ENCODE peak calls at places on chromosomes 3 and 15, in five cellular contexts. B, H, P, Z and F are unnamed samples.
A peak's percentile ranks its signal among the peaks of the same experiment; 100 is the strongest.

GRCh38 chr15:44102675-44103254 is 92.3 kb downstream of the FRMD5 start:
- DNase-seq in B (no peak), H (no peak), P (no peak), Z (peak; percentile 94), F (peak; percentile 98)

GRCh38 chr3:193711165-193711485 is 118.1 kb downstream of the OPA1 start:
- DNase-seq in B (no peak), H (no peak), P (no peak), Z (no peak), F (no peak)

GRCh38 chr3:18423401-18424212 is 1.5 kb downstream of the SATB1 start:
- DNase-seq in B (peak; percentile 32), H (peak; percentile 64), P (peak; percentile 36), Z (no peak), F (no peak)

GRCh38 chr3:174247671-174248070 is 611.5 kb upstream of the NAALADL2 start:
- DNase-seq in B (no peak), H (no peak), P (no peak), Z (no peak), F (no peak)

GRCh38 chr3:161913786-161914389 is 417.3 kb downstream of the OTOL1 start:
- DNase-seq in B (no peak), H (no peak), P (no peak), Z (no peak), F (peak; percentile 67)

GRCh38 chr15:62850318-62850717 is 192.2 kb upstream of the TPM1 start:
- DNase-seq in B (no peak), H (no peak), P (no peak), Z (no peak), F (no peak)

GRCh38 chr3:49410102-49410843 is 1.5 kb downstream of the RHOA start:
- DNase-seq in B (no peak), H (peak; percentile 24), P (no peak), Z (no peak), F (no peak)

GRCh38 chr15:45611305-45611704 is 23.5 kb upstream of the SQOR start:
- DNase-seq in B (no peak), H (no peak), P (no peak), Z (no peak), F (no peak)

GRCh38 chr3:45965281-45966052 is 22.2 kb downstream of the CXCR6 start:
- DNase-seq in B (no peak), H (peak; percentile 42), P (no peak), Z (no peak), F (no peak)

GRCh38 chr3:66431494-66431893 is 69.3 kb downstream of the LRIG1 start:
- DNase-seq in B (no peak), H (no peak), P (no peak), Z (no peak), F (peak; percentile 63)